ENCODE peak calls at places on chromosomes 2 and 18, in ten cellular contexts. A is OCI-LY7, S is hepatocyte, W is PC-3, Z is PC-9, I is GM23338, R is GM23248, D is SK-N-SH, V is HCT116, T is Karpas-422. Y is an unnamed sample.

GRCh38 chr2:159615187-159615935 is 987 bp downstream of the BAZ2B start:
- DNase-seq in I (peak; percentile 95), D (peak; percentile 87), R (peak; percentile 95), V (peak; percentile 46), T (peak; percentile 59), W (peak; percentile 86), A (peak; percentile 19), S (peak; percentile 96), Z (peak; percentile 75), Y (peak; percentile 79)

GRCh38 chr2:16250466-16250865 is 310.1 kb downstream of the MYCN start:
- DNase-seq in S (no peak), V (no peak), D (no peak), Z (no peak), R (no peak), T (no peak), W (no peak), A (no peak), I (no peak), Y (no peak)

GRCh38 chr2:73987109-73987947 is 2.6 kb downstream of the TET3 start:
- DNase-seq in D (peak; percentile 62), I (peak; percentile 32), A (no peak), R (no peak), W (peak; percentile 54), V (no peak), S (peak; percentile 68), Z (no peak), T (no peak), Y (no peak)

GRCh38 chr18:57438669-57439616 is 3.8 kb downstream of the ONECUT2 start:
- DNase-seq in D (peak; percentile 76), S (no peak), W (no peak), R (no peak), I (peak; percentile 12), V (no peak), T (peak; percentile 73), Z (no peak), A (no peak), Y (no peak)

GRCh38 chr2:169080250-169081035 is 11.1 kb downstream of the DHRS9 start:
- DNase-seq in R (no peak), D (no peak), Z (no peak), S (no peak), T (peak; percentile 76), A (peak; percentile 24), V (no peak), I (no peak), W (peak; percentile 46), Y (peak; percentile 44)

GRCh38 chr2:2570871-2571270 is 239.8 kb upstream of the MYT1L start:
- DNase-seq in D (no peak), A (no peak), I (no peak), T (no peak), R (no peak), S (no peak), V (no peak), W (no peak), Z (no peak), Y (no peak)

GRCh38 chr18:11741505-11742145 is 52.6 kb downstream of the GNAL start:
- DNase-seq in W (peak; percentile 42), D (peak; percentile 37), S (no peak), T (peak; percentile 61), I (peak; percentile 69), Z (no peak), R (peak; percentile 24), V (peak; percentile 23), A (peak; percentile 37), Y (peak; percentile 29)

GRCh38 chr2:230640540-230641011 is 72.1 kb upstream of the CAB39 start:
- DNase-seq in Z (no peak), A (no peak), D (no peak), R (peak; percentile 16), I (no peak), V (no peak), T (no peak), S (no peak), W (peak; percentile 86), Y (no peak)

GRCh38 chr18:52615943-52616342 is 275.9 kb downstream of the DCC start:
- DNase-seq in I (no peak), S (no peak), T (no peak), D (no peak), V (no peak), W (no peak), Z (no peak), R (no peak), A (no peak), Y (no peak)

GRCh38 chr2:128695646-128696240 is 377.1 kb upstream of the HS6ST1 start:
- DNase-seq in Z (no peak), A (no peak), V (no peak), S (no peak), I (no peak), D (no peak), T (no peak), R (no peak), W (no peak), Y (no peak)

GRCh38 chr18:27546991-27547390 is 361.9 kb upstream of the CHST9 start:
- DNase-seq in I (no peak), W (no peak), A (no peak), R (no peak), Z (no peak), D (no peak), S (no peak), V (no peak), T (no peak), Y (no peak)

GRCh38 chr2:169073211-169073971 is 4.0 kb downstream of the DHRS9 start:
- DNase-seq in D (no peak), R (no peak), I (no peak), T (no peak), S (no peak), Z (no peak), W (peak; percentile 59), V (no peak), A (no peak), Y (no peak)

GRCh38 chr2:172774302-172774701 is 38.7 kb downstream of the RAPGEF4 start:
- DNase-seq in D (no peak), T (no peak), Z (no peak), S (no peak), A (no peak), W (no peak), I (no peak), V (no peak), R (no peak), Y (no peak)

GRCh38 chr2:169372561-169372960 is 10.2 kb upstream of the LRP2 start:
- DNase-seq in A (no peak), I (no peak), R (no peak), Z (no peak), S (no peak), T (no peak), W (no peak), D (no peak), V (no peak), Y (no peak)

GRCh38 chr2:10576456-10576855 is 113.3 kb downstream of the NOL10 start:
- DNase-seq in T (no peak), V (no peak), D (no peak), A (no peak), I (no peak), W (no peak), R (no peak), S (no peak), Z (no peak), Y (no peak)
- H3K4me2 ChIP-seq in T (no peak overlapping the region), V (peak overlapping the region; percentile 36), D (no peak overlapping the region), A (no peak overlapping the region), I (no peak overlapping the region), W (peak overlapping the region; percentile 48), R (no peak overlapping the region), S (no peak overlapping the region), Z (peak overlapping the region; percentile 20), Y (no peak overlapping the region)

GRCh38 chr18:46894124-46894523 is 23.2 kb downstream of the PIAS2 start:
- DNase-seq in R (no peak), D (no peak), I (no peak), S (no peak), A (no peak), W (no peak), V (no peak), Z (no peak), T (no peak), Y (no peak)

GRCh38 chr18:46903406-46903805 is 13.9 kb downstream of the PIAS2 start:
- DNase-seq in T (no peak), Z (no peak), I (no peak), D (no peak), A (no peak), W (no peak), R (no peak), V (no peak), S (no peak), Y (no peak)

GRCh38 chr18:46899274-46899948 is 17.9 kb downstream of the PIAS2 start:
- DNase-seq in I (peak; percentile 96), S (no peak), R (no peak), T (no peak), A (no peak), D (no peak), V (no peak), W (no peak), Z (no peak), Y (no peak)
- H3K9me2 ChIP-seq in I (no peaks in the 10 kb centered on the region), S (no peaks in the 10 kb centered on the region), R (no peaks in the 10 kb centered on the region), T (no peaks in the 10 kb centered on the region), A (no peaks in the 10 kb centered on the region), D (no peaks in the 10 kb centered on the region), V (no peaks in the 10 kb centered on the region), W (no peaks in the 10 kb centered on the region), Z (no peaks in the 10 kb centered on the region), Y (no peaks in the 10 kb centered on the region)

DNA sequence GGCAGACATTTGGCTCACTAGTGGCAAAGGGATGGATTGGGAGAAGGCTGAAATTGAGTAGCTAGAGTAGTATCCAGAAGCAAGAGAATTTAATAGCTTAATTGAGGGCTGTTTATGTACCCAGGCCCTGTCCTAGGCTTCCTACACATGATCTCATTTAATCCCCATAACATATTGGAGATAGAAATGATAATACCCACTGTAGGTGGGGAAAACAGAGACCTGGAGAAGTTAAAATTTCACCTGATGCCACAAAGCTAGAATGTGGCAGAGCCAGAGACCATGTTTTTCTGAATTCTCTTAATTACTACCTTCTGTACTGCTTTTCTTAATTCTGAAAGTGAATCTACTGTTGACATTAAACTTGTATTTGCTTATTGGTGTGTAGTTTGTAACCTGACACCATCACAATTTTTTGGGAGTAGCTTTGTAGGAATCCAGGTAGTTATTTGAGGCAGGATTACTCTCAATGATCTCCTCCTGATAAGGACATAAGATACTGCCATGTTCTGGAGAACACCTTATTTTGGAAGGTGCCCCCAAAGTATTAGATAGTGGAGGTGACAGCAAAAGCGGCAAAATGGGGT is 42.2 kb downstream of the RAB10 start:
- DNase-seq in R (no peak), W (peak; percentile 67), D (no peak), V (no peak), A (no peak), I (no peak), Z (no peak), T (no peak), S (no peak), Y (no peak)
- H3K4me2 ChIP-seq in R (no peak overlapping the region), W (peak overlapping the region; percentile 50), D (no peak overlapping the region), V (no peak overlapping the region), A (no peak overlapping the region), I (peak overlapping the region; percentile 24), Z (peak overlapping the region; percentile 47), T (no peak overlapping the region), S (no peak overlapping the region), Y (no peak overlapping the region)

GRCh38 chr2:193907561-193907960 is 1712.8 kb upstream of the TMEFF2 start:
- DNase-seq in W (no peak), S (no peak), V (no peak), Z (no peak), D (no peak), T (no peak), R (no peak), I (no peak), A (no peak), Y (no peak)
- H3K9me2 ChIP-seq in W (no peaks in the 10 kb centered on the region), S (no peaks in the 10 kb centered on the region), V (no peaks in the 10 kb centered on the region), Z (no peaks in the 10 kb centered on the region), D (no peaks in the 10 kb centered on the region), T (no peaks in the 10 kb centered on the region), R (no peaks in the 10 kb centered on the region), I (no peaks in the 10 kb centered on the region), A (no peaks in the 10 kb centered on the region), Y (no peaks in the 10 kb centered on the region)

GRCh38 chr2:36754578-36754977 is 58.1 kb downstream of the VIT start:
- DNase-seq in I (no peak), Z (no peak), S (no peak), A (no peak), D (no peak), V (no peak), T (no peak), W (no peak), R (no peak), Y (no peak)
- H3K4me2 ChIP-seq in I (no peak overlapping the region), Z (no peak overlapping the region), S (no peak overlapping the region), A (no peak overlapping the region), D (no peak overlapping the region), V (no peak overlapping the region), T (no peak overlapping the region), W (no peak overlapping the region), R (peak overlapping the region; percentile 42), Y (no peak overlapping the region)